ENCODE peak calls at places on chromosome 10, in five cellular contexts. One of them, this sample, is unnamed.

GRCh38 chr10:8499312-8499711 is 444.8 kb downstream of the GATA3 start:
- DNase-seq in activated naive CD4-positive, alpha-beta T cell treated with anti-CD3 and anti-CD28 coated beads, Interleukin-2, amount 50 U/mL, for 16 hours: no peak
- DNase-seq in mesothelial cell of epicardium: no peak
- DNase-seq in activated CD8-positive, alpha-beta T cell treated with anti-CD3 and anti-CD28 coated beads, Interleukin-2, amount 10 ng/mL, durations not matched to agents 7 days and 5 days: no peak
- DNase-seq in HEK293T: no peak
- DNase-seq in this sample: no peak

GRCh38 chr10:60835005-60835404 is 56.7 kb downstream of the CDK1 start:
- DNase-seq in activated CD8-positive, alpha-beta T cell treated with anti-CD3 and anti-CD28 coated beads, Interleukin-2, amount 10 ng/mL, durations not matched to agents 7 days and 5 days: no peak
- DNase-seq in mesothelial cell of epicardium: no peak
- DNase-seq in HEK293T: no peak
- DNase-seq in activated naive CD4-positive, alpha-beta T cell treated with anti-CD3 and anti-CD28 coated beads, Interleukin-2, amount 50 U/mL, for 16 hours: no peak
- DNase-seq in this sample: no peak

GRCh38 chr10:110022716-110023504 is 15.1 kb downstream of the ADD3 start:
- DNase-seq in mesothelial cell of epicardium: no peak
- DNase-seq in activated CD8-positive, alpha-beta T cell treated with anti-CD3 and anti-CD28 coated beads, Interleukin-2, amount 10 ng/mL, durations not matched to agents 7 days and 5 days: no peak
- DNase-seq in HEK293T: no peak
- DNase-seq in activated naive CD4-positive, alpha-beta T cell treated with anti-CD3 and anti-CD28 coated beads, Interleukin-2, amount 50 U/mL, for 16 hours: no peak
- DNase-seq in this sample: no peak

GRCh38 chr10:84607523-84607922 is 279.1 kb downstream of the CCSER2 start:
- DNase-seq in mesothelial cell of epicardium: no peak
- DNase-seq in activated CD8-positive, alpha-beta T cell treated with anti-CD3 and anti-CD28 coated beads, Interleukin-2, amount 10 ng/mL, durations not matched to agents 7 days and 5 days: no peak
- DNase-seq in activated naive CD4-positive, alpha-beta T cell treated with anti-CD3 and anti-CD28 coated beads, Interleukin-2, amount 50 U/mL, for 16 hours: no peak
- DNase-seq in HEK293T: no peak
- DNase-seq in this sample: no peak

GRCh38 chr10:103784089-103784488 is 71.3 kb downstream of the SH3PXD2A start:
- DNase-seq in activated CD8-positive, alpha-beta T cell treated with anti-CD3 and anti-CD28 coated beads, Interleukin-2, amount 10 ng/mL, durations not matched to agents 7 days and 5 days: no peak
- DNase-seq in activated naive CD4-positive, alpha-beta T cell treated with anti-CD3 and anti-CD28 coated beads, Interleukin-2, amount 50 U/mL, for 16 hours: no peak
- DNase-seq in mesothelial cell of epicardium: no peak
- DNase-seq in HEK293T: no peak
- DNase-seq in this sample: no peak

GRCh38 chr10:124025638-124026336 is 67.6 kb downstream of the CHST15 start:
- DNase-seq in activated naive CD4-positive, alpha-beta T cell treated with anti-CD3 and anti-CD28 coated beads, Interleukin-2, amount 50 U/mL, for 16 hours: no peak
- DNase-seq in HEK293T: peak; percentile 33
- DNase-seq in mesothelial cell of epicardium: no peak
- DNase-seq in activated CD8-positive, alpha-beta T cell treated with anti-CD3 and anti-CD28 coated beads, Interleukin-2, amount 10 ng/mL, durations not matched to agents 7 days and 5 days: no peak
- DNase-seq in this sample: peak; percentile 12

GRCh38 chr10:10777279-10777678 is 240.4 kb upstream of the CELF2 start:
- DNase-seq in mesothelial cell of epicardium: no peak
- DNase-seq in HEK293T: no peak
- DNase-seq in activated CD8-positive, alpha-beta T cell treated with anti-CD3 and anti-CD28 coated beads, Interleukin-2, amount 10 ng/mL, durations not matched to agents 7 days and 5 days: no peak
- DNase-seq in activated naive CD4-positive, alpha-beta T cell treated with anti-CD3 and anti-CD28 coated beads, Interleukin-2, amount 50 U/mL, for 16 hours: no peak
- DNase-seq in this sample: no peak

GRCh38 chr10:78964274-78964951 is 104.4 kb upstream of the ZMIZ1 start:
- DNase-seq in activated naive CD4-positive, alpha-beta T cell treated with anti-CD3 and anti-CD28 coated beads, Interleukin-2, amount 50 U/mL, for 16 hours: no peak
- DNase-seq in mesothelial cell of epicardium: no peak
- DNase-seq in HEK293T: no peak
- DNase-seq in activated CD8-positive, alpha-beta T cell treated with anti-CD3 and anti-CD28 coated beads, Interleukin-2, amount 10 ng/mL, durations not matched to agents 7 days and 5 days: no peak
- DNase-seq in this sample: no peak

GRCh38 chr10:99678921-99679320 is 19.6 kb downstream of the ENTPD7 start:
- DNase-seq in HEK293T: no peak
- DNase-seq in activated CD8-positive, alpha-beta T cell treated with anti-CD3 and anti-CD28 coated beads, Interleukin-2, amount 10 ng/mL, durations not matched to agents 7 days and 5 days: no peak
- DNase-seq in mesothelial cell of epicardium: no peak
- DNase-seq in activated naive CD4-positive, alpha-beta T cell treated with anti-CD3 and anti-CD28 coated beads, Interleukin-2, amount 50 U/mL, for 16 hours: no peak
- DNase-seq in this sample: no peak

GRCh38 chr10:68109312-68109711 is at the start of gene MYPN:
- DNase-seq in activated naive CD4-positive, alpha-beta T cell treated with anti-CD3 and anti-CD28 coated beads, Interleukin-2, amount 50 U/mL, for 16 hours: no peak
- DNase-seq in mesothelial cell of epicardium: no peak
- DNase-seq in HEK293T: no peak
- DNase-seq in activated CD8-positive, alpha-beta T cell treated with anti-CD3 and anti-CD28 coated beads, Interleukin-2, amount 10 ng/mL, durations not matched to agents 7 days and 5 days: no peak
- DNase-seq in this sample: no peak

GRCh38 chr10:95833038-95833673 is 74.6 kb upstream of the CC2D2B start:
- DNase-seq in HEK293T: no peak
- DNase-seq in activated CD8-positive, alpha-beta T cell treated with anti-CD3 and anti-CD28 coated beads, Interleukin-2, amount 10 ng/mL, durations not matched to agents 7 days and 5 days: no peak
- DNase-seq in activated naive CD4-positive, alpha-beta T cell treated with anti-CD3 and anti-CD28 coated beads, Interleukin-2, amount 50 U/mL, for 16 hours: no peak
- DNase-seq in mesothelial cell of epicardium: no peak
- DNase-seq in this sample: no peak

GRCh38 chr10:97551271-97551670 is 21.3 kb upstream of the ANKRD2 start:
- DNase-seq in mesothelial cell of epicardium: no peak
- DNase-seq in activated naive CD4-positive, alpha-beta T cell treated with anti-CD3 and anti-CD28 coated beads, Interleukin-2, amount 50 U/mL, for 16 hours: no peak
- DNase-seq in activated CD8-positive, alpha-beta T cell treated with anti-CD3 and anti-CD28 coated beads, Interleukin-2, amount 10 ng/mL, durations not matched to agents 7 days and 5 days: no peak
- DNase-seq in HEK293T: no peak
- DNase-seq in this sample: no peak

GRCh38 chr10:17475661-17476060 is 21.3 kb upstream of the ST8SIA6 start:
- DNase-seq in activated CD8-positive, alpha-beta T cell treated with anti-CD3 and anti-CD28 coated beads, Interleukin-2, amount 10 ng/mL, durations not matched to agents 7 days and 5 days: no peak
- DNase-seq in mesothelial cell of epicardium: no peak
- DNase-seq in activated naive CD4-positive, alpha-beta T cell treated with anti-CD3 and anti-CD28 coated beads, Interleukin-2, amount 50 U/mL, for 16 hours: no peak
- DNase-seq in HEK293T: no peak
- DNase-seq in this sample: no peak

GRCh38 chr10:58785354-58785753 is 272.7 kb downstream of the BICC1 start:
- DNase-seq in activated CD8-positive, alpha-beta T cell treated with anti-CD3 and anti-CD28 coated beads, Interleukin-2, amount 10 ng/mL, durations not matched to agents 7 days and 5 days: no peak
- DNase-seq in mesothelial cell of epicardium: no peak
- DNase-seq in HEK293T: no peak
- DNase-seq in activated naive CD4-positive, alpha-beta T cell treated with anti-CD3 and anti-CD28 coated beads, Interleukin-2, amount 50 U/mL, for 16 hours: no peak
- DNase-seq in this sample: no peak

GRCh38 chr10:103854265-103854686 is 1.1 kb downstream of the SH3PXD2A start:
- DNase-seq in activated naive CD4-positive, alpha-beta T cell treated with anti-CD3 and anti-CD28 coated beads, Interleukin-2, amount 50 U/mL, for 16 hours: no peak
- DNase-seq in mesothelial cell of epicardium: no peak
- DNase-seq in HEK293T: no peak
- DNase-seq in activated CD8-positive, alpha-beta T cell treated with anti-CD3 and anti-CD28 coated beads, Interleukin-2, amount 10 ng/mL, durations not matched to agents 7 days and 5 days: no peak
- DNase-seq in this sample: peak; percentile 67

GRCh38 chr10:119523916-119524719 is 18.4 kb downstream of the RGS10 start:
- DNase-seq in mesothelial cell of epicardium: no peak
- DNase-seq in HEK293T: no peak
- DNase-seq in activated CD8-positive, alpha-beta T cell treated with anti-CD3 and anti-CD28 coated beads, Interleukin-2, amount 10 ng/mL, durations not matched to agents 7 days and 5 days: no peak
- DNase-seq in activated naive CD4-positive, alpha-beta T cell treated with anti-CD3 and anti-CD28 coated beads, Interleukin-2, amount 50 U/mL, for 16 hours: no peak
- DNase-seq in this sample: no peak

GRCh38 chr10:98967601-98968000 is 268.1 kb downstream of the HPSE2 start:
- DNase-seq in HEK293T: no peak
- DNase-seq in activated CD8-positive, alpha-beta T cell treated with anti-CD3 and anti-CD28 coated beads, Interleukin-2, amount 10 ng/mL, durations not matched to agents 7 days and 5 days: no peak
- DNase-seq in mesothelial cell of epicardium: no peak
- DNase-seq in activated naive CD4-positive, alpha-beta T cell treated with anti-CD3 and anti-CD28 coated beads, Interleukin-2, amount 50 U/mL, for 16 hours: no peak
- DNase-seq in this sample: no peak

GRCh38 chr10:43407148-43407575 is 1.8 kb downstream of the HNRNPF start:
- DNase-seq in activated naive CD4-positive, alpha-beta T cell treated with anti-CD3 and anti-CD28 coated beads, Interleukin-2, amount 50 U/mL, for 16 hours: peak; percentile 56
- DNase-seq in activated CD8-positive, alpha-beta T cell treated with anti-CD3 and anti-CD28 coated beads, Interleukin-2, amount 10 ng/mL, durations not matched to agents 7 days and 5 days: peak; percentile 65
- DNase-seq in HEK293T: peak; percentile 28
- DNase-seq in mesothelial cell of epicardium: peak; percentile 71
- DNase-seq in this sample: peak; percentile 64

GRCh38 chr10:3746634-3747033 is 38.4 kb downstream of the KLF6 start:
- DNase-seq in activated naive CD4-positive, alpha-beta T cell treated with anti-CD3 and anti-CD28 coated beads, Interleukin-2, amount 50 U/mL, for 16 hours: no peak
- DNase-seq in mesothelial cell of epicardium: no peak
- DNase-seq in HEK293T: no peak
- DNase-seq in activated CD8-positive, alpha-beta T cell treated with anti-CD3 and anti-CD28 coated beads, Interleukin-2, amount 10 ng/mL, durations not matched to agents 7 days and 5 days: peak; percentile 15
- DNase-seq in this sample: no peak